ENCODE peak calls at places on chromosome 22, in seven cellular contexts. One of them, this sample, is unnamed.

GRCh38 chr22:37218399-37218770 is 6.1 kb upstream of the SSTR3 start:
- DNase-seq in stromal cell of bone marrow: no peak
- DNase-seq in cardiac muscle cell: no peak
- DNase-seq in iPS DF 19.7: no peak
- DNase-seq in activated CD4-positive, alpha-beta T cell treated with anti-CD3 and anti-CD28 coated beads, Interleukin-2, amount 50 U/mL, for 48 hours: no peak
- DNase-seq in central memory CD4-positive, alpha-beta T cell: no peak
- DNase-seq in substantia nigra: no peak
- DNase-seq in this sample: no peak

GRCh38 chr22:29780781-29781676 is 13.9 kb downstream of the UQCR10 start:
- DNase-seq in stromal cell of bone marrow: peak; percentile 76
- DNase-seq in cardiac muscle cell: no peak
- DNase-seq in iPS DF 19.7: no peak
- DNase-seq in activated CD4-positive, alpha-beta T cell treated with anti-CD3 and anti-CD28 coated beads, Interleukin-2, amount 50 U/mL, for 48 hours: no peak
- DNase-seq in central memory CD4-positive, alpha-beta T cell: no peak
- DNase-seq in substantia nigra: no peak
- DNase-seq in this sample: no peak

GRCh38 chr22:25395468-25395867 is 169.0 kb upstream of the GRK3 start:
- DNase-seq in stromal cell of bone marrow: no peak
- DNase-seq in cardiac muscle cell: no peak
- DNase-seq in iPS DF 19.7: no peak
- DNase-seq in activated CD4-positive, alpha-beta T cell treated with anti-CD3 and anti-CD28 coated beads, Interleukin-2, amount 50 U/mL, for 48 hours: no peak
- DNase-seq in central memory CD4-positive, alpha-beta T cell: no peak
- DNase-seq in substantia nigra: no peak
- DNase-seq in this sample: no peak

GRCh38 chr22:29463487-29464088 is 16.4 kb upstream of the NEFH start:
- DNase-seq in stromal cell of bone marrow: no peak
- DNase-seq in cardiac muscle cell: no peak
- DNase-seq in iPS DF 19.7: no peak
- DNase-seq in activated CD4-positive, alpha-beta T cell treated with anti-CD3 and anti-CD28 coated beads, Interleukin-2, amount 50 U/mL, for 48 hours: no peak
- DNase-seq in central memory CD4-positive, alpha-beta T cell: no peak
- DNase-seq in substantia nigra: no peak
- DNase-seq in this sample: no peak

GRCh38 chr22:44968736-44969135 is 41.1 kb downstream of the PHF21B start:
- DNase-seq in stromal cell of bone marrow: no peak
- DNase-seq in cardiac muscle cell: no peak
- DNase-seq in iPS DF 19.7: no peak
- DNase-seq in activated CD4-positive, alpha-beta T cell treated with anti-CD3 and anti-CD28 coated beads, Interleukin-2, amount 50 U/mL, for 48 hours: no peak
- DNase-seq in central memory CD4-positive, alpha-beta T cell: no peak
- DNase-seq in substantia nigra: no peak
- DNase-seq in this sample: no peak

GRCh38 chr22:48366591-48366990 is 1461.1 kb downstream of the BRD1 start:
- DNase-seq in stromal cell of bone marrow: no peak
- DNase-seq in cardiac muscle cell: no peak
- DNase-seq in iPS DF 19.7: no peak
- DNase-seq in activated CD4-positive, alpha-beta T cell treated with anti-CD3 and anti-CD28 coated beads, Interleukin-2, amount 50 U/mL, for 48 hours: no peak
- DNase-seq in central memory CD4-positive, alpha-beta T cell: no peak
- DNase-seq in substantia nigra: no peak
- DNase-seq in this sample: no peak

GRCh38 chr22:20946991-20947390 is 20.1 kb upstream of the AIFM3 start:
- DNase-seq in stromal cell of bone marrow: no peak
- DNase-seq in cardiac muscle cell: no peak
- DNase-seq in iPS DF 19.7: no peak
- DNase-seq in activated CD4-positive, alpha-beta T cell treated with anti-CD3 and anti-CD28 coated beads, Interleukin-2, amount 50 U/mL, for 48 hours: no peak
- DNase-seq in central memory CD4-positive, alpha-beta T cell: no peak
- DNase-seq in substantia nigra: no peak
- DNase-seq in this sample: no peak

GRCh38 chr22:38835888-38836301 is 7.9 kb downstream of the NPTXR start:
- DNase-seq in stromal cell of bone marrow: peak; percentile 6
- DNase-seq in cardiac muscle cell: no peak
- DNase-seq in iPS DF 19.7: no peak
- DNase-seq in activated CD4-positive, alpha-beta T cell treated with anti-CD3 and anti-CD28 coated beads, Interleukin-2, amount 50 U/mL, for 48 hours: no peak
- DNase-seq in central memory CD4-positive, alpha-beta T cell: no peak
- DNase-seq in substantia nigra: no peak
- DNase-seq in this sample: no peak

GRCh38 chr22:49297871-49298721 is 529.6 kb downstream of the BRD1 start:
- DNase-seq in stromal cell of bone marrow: no peak
- DNase-seq in cardiac muscle cell: no peak
- DNase-seq in iPS DF 19.7: no peak
- DNase-seq in activated CD4-positive, alpha-beta T cell treated with anti-CD3 and anti-CD28 coated beads, Interleukin-2, amount 50 U/mL, for 48 hours: no peak
- DNase-seq in central memory CD4-positive, alpha-beta T cell: no peak
- DNase-seq in substantia nigra: no peak
- DNase-seq in this sample: no peak

GRCh38 chr22:40415531-40416266 is 45.3 kb downstream of the SGSM3 start:
- DNase-seq in stromal cell of bone marrow: no peak
- DNase-seq in cardiac muscle cell: no peak
- DNase-seq in iPS DF 19.7: no peak
- DNase-seq in activated CD4-positive, alpha-beta T cell treated with anti-CD3 and anti-CD28 coated beads, Interleukin-2, amount 50 U/mL, for 48 hours: no peak
- DNase-seq in central memory CD4-positive, alpha-beta T cell: no peak
- DNase-seq in substantia nigra: no peak
- DNase-seq in this sample: no peak

GRCh38 chr22:32261306-32261705 is 6.2 kb upstream of the SLC5A4 start:
- DNase-seq in stromal cell of bone marrow: no peak
- DNase-seq in cardiac muscle cell: no peak
- DNase-seq in iPS DF 19.7: no peak
- DNase-seq in activated CD4-positive, alpha-beta T cell treated with anti-CD3 and anti-CD28 coated beads, Interleukin-2, amount 50 U/mL, for 48 hours: no peak
- DNase-seq in central memory CD4-positive, alpha-beta T cell: no peak
- DNase-seq in substantia nigra: no peak
- DNase-seq in this sample: no peak

GRCh38 chr22:47773635-47774034 is 1011.2 kb downstream of the TBC1D22A start:
- DNase-seq in stromal cell of bone marrow: no peak
- DNase-seq in cardiac muscle cell: no peak
- DNase-seq in iPS DF 19.7: no peak
- DNase-seq in activated CD4-positive, alpha-beta T cell treated with anti-CD3 and anti-CD28 coated beads, Interleukin-2, amount 50 U/mL, for 48 hours: no peak
- DNase-seq in central memory CD4-positive, alpha-beta T cell: no peak
- DNase-seq in substantia nigra: no peak
- DNase-seq in this sample: no peak

GRCh38 chr22:25403752-25404471 is 160.6 kb upstream of the GRK3 start:
- DNase-seq in stromal cell of bone marrow: peak; percentile 17
- DNase-seq in cardiac muscle cell: peak; percentile 36
- DNase-seq in iPS DF 19.7: no peak
- DNase-seq in activated CD4-positive, alpha-beta T cell treated with anti-CD3 and anti-CD28 coated beads, Interleukin-2, amount 50 U/mL, for 48 hours: peak; percentile 14
- DNase-seq in central memory CD4-positive, alpha-beta T cell: no peak
- DNase-seq in substantia nigra: no peak
- DNase-seq in this sample: peak; percentile 28

GRCh38 chr22:50599816-50600454 is 658 bp upstream of the MAPK8IP2 start:
- DNase-seq in stromal cell of bone marrow: no peak
- DNase-seq in cardiac muscle cell: peak; percentile 82
- DNase-seq in iPS DF 19.7: no peak
- DNase-seq in activated CD4-positive, alpha-beta T cell treated with anti-CD3 and anti-CD28 coated beads, Interleukin-2, amount 50 U/mL, for 48 hours: peak; percentile 69
- DNase-seq in central memory CD4-positive, alpha-beta T cell: peak; percentile 51
- DNase-seq in substantia nigra: no peak
- DNase-seq in this sample: peak; percentile 68

GRCh38 chr22:49084203-49084602 is 743.5 kb downstream of the BRD1 start:
- DNase-seq in stromal cell of bone marrow: no peak
- DNase-seq in cardiac muscle cell: no peak
- DNase-seq in iPS DF 19.7: no peak
- DNase-seq in activated CD4-positive, alpha-beta T cell treated with anti-CD3 and anti-CD28 coated beads, Interleukin-2, amount 50 U/mL, for 48 hours: no peak
- DNase-seq in central memory CD4-positive, alpha-beta T cell: no peak
- DNase-seq in substantia nigra: no peak
- DNase-seq in this sample: no peak

GRCh38 chr22:48779661-48780596 is 1047.7 kb downstream of the BRD1 start:
- DNase-seq in stromal cell of bone marrow: no peak
- DNase-seq in cardiac muscle cell: no peak
- DNase-seq in iPS DF 19.7: no peak
- DNase-seq in activated CD4-positive, alpha-beta T cell treated with anti-CD3 and anti-CD28 coated beads, Interleukin-2, amount 50 U/mL, for 48 hours: no peak
- DNase-seq in central memory CD4-positive, alpha-beta T cell: no peak
- DNase-seq in substantia nigra: no peak
- DNase-seq in this sample: no peak

GRCh38 chr22:36541831-36542391 is 12.9 kb upstream of the EIF3D start:
- DNase-seq in stromal cell of bone marrow: peak; percentile 82
- DNase-seq in cardiac muscle cell: no peak
- DNase-seq in iPS DF 19.7: no peak
- DNase-seq in activated CD4-positive, alpha-beta T cell treated with anti-CD3 and anti-CD28 coated beads, Interleukin-2, amount 50 U/mL, for 48 hours: peak; percentile 68
- DNase-seq in central memory CD4-positive, alpha-beta T cell: no peak
- DNase-seq in substantia nigra: no peak
- DNase-seq in this sample: peak; percentile 85

GRCh38 chr22:30837531-30837930 is 131.0 kb downstream of the MORC2 start:
- DNase-seq in stromal cell of bone marrow: no peak
- DNase-seq in cardiac muscle cell: no peak
- DNase-seq in iPS DF 19.7: no peak
- DNase-seq in activated CD4-positive, alpha-beta T cell treated with anti-CD3 and anti-CD28 coated beads, Interleukin-2, amount 50 U/mL, for 48 hours: no peak
- DNase-seq in central memory CD4-positive, alpha-beta T cell: no peak
- DNase-seq in substantia nigra: peak; percentile 18
- DNase-seq in this sample: no peak

GRCh38 chr22:26579331-26579886 is 10.5 kb downstream of the TPST2 start:
- DNase-seq in stromal cell of bone marrow: no peak
- DNase-seq in cardiac muscle cell: no peak
- DNase-seq in iPS DF 19.7: no peak
- DNase-seq in activated CD4-positive, alpha-beta T cell treated with anti-CD3 and anti-CD28 coated beads, Interleukin-2, amount 50 U/mL, for 48 hours: peak; percentile 63
- DNase-seq in central memory CD4-positive, alpha-beta T cell: peak; percentile 60
- DNase-seq in substantia nigra: no peak
- DNase-seq in this sample: peak; percentile 48

GRCh38 chr22:36449776-36450175 is 31.7 kb downstream of the TXN2 start:
- DNase-seq in stromal cell of bone marrow: no peak
- DNase-seq in cardiac muscle cell: no peak
- DNase-seq in iPS DF 19.7: no peak
- DNase-seq in activated CD4-positive, alpha-beta T cell treated with anti-CD3 and anti-CD28 coated beads, Interleukin-2, amount 50 U/mL, for 48 hours: no peak
- DNase-seq in central memory CD4-positive, alpha-beta T cell: no peak
- DNase-seq in substantia nigra: no peak
- DNase-seq in this sample: no peak

GRCh38 chr22:26709617-26710390 is 52.4 kb downstream of the MIAT start:
- DNase-seq in stromal cell of bone marrow: no peak
- DNase-seq in cardiac muscle cell: no peak
- DNase-seq in iPS DF 19.7: no peak
- DNase-seq in activated CD4-positive, alpha-beta T cell treated with anti-CD3 and anti-CD28 coated beads, Interleukin-2, amount 50 U/mL, for 48 hours: no peak
- DNase-seq in central memory CD4-positive, alpha-beta T cell: no peak
- DNase-seq in substantia nigra: no peak
- DNase-seq in this sample: no peak

GRCh38 chr22:31271026-31271425 is 21.3 kb downstream of the PIK3IP1 start:
- DNase-seq in stromal cell of bone marrow: no peak
- DNase-seq in cardiac muscle cell: no peak
- DNase-seq in iPS DF 19.7: no peak
- DNase-seq in activated CD4-positive, alpha-beta T cell treated with anti-CD3 and anti-CD28 coated beads, Interleukin-2, amount 50 U/mL, for 48 hours: no peak
- DNase-seq in central memory CD4-positive, alpha-beta T cell: no peak
- DNase-seq in substantia nigra: no peak
- DNase-seq in this sample: no peak